ENCODE peak calls at places on chromosome 5, in five cellular contexts. X is esophagus squamous epithelium, K is IMR-90, N is progenitor cell of endocrine pancreas, M is nephron progenitor cell. A is an unnamed sample.

GRCh38 chr5:181170996-181171395 is 23.6 kb downstream of the OR2V2 start:
- DNase-seq in X (no peak), K (peak), N (no peak), M (no peak), A (no peak)

GRCh38 chr5:57784106-57784505 is 301.5 kb upstream of the ACTBL2 start:
- DNase-seq in X (no peak), K (no peak), N (no peak), M (no peak), A (no peak)

GRCh38 chr5:38830521-38831051 is 15.2 kb upstream of the OSMR start:
- DNase-seq in X (no peak), K (peak), N (no peak), M (no peak), A (no peak)

GRCh38 chr5:176350416-176350815 is 11.1 kb downstream of the KIAA1191 start:
- DNase-seq in X (no peak), K (no peak), N (no peak), M (no peak), A (no peak)

GRCh38 chr5:100517301-100517974 is 17.7 kb upstream of the FAM174A start:
- DNase-seq in X (peak), K (no peak), N (no peak), M (no peak), A (no peak)

GRCh38 chr5:69334793-69335268 is 2.2 kb upstream of the CCDC125 start:
- DNase-seq in X (no peak), K (peak), N (peak), M (peak), A (peak)

GRCh38 chr5:115028557-115028956 is 141.2 kb downstream of the TRIM36 start:
- DNase-seq in X (no peak), K (no peak), N (no peak), M (no peak), A (no peak)

GRCh38 chr5:172945151-172945550 is 14.1 kb upstream of the RPL26L1 start:
- DNase-seq in X (no peak), K (no peak), N (no peak), M (no peak), A (no peak)

DNA sequence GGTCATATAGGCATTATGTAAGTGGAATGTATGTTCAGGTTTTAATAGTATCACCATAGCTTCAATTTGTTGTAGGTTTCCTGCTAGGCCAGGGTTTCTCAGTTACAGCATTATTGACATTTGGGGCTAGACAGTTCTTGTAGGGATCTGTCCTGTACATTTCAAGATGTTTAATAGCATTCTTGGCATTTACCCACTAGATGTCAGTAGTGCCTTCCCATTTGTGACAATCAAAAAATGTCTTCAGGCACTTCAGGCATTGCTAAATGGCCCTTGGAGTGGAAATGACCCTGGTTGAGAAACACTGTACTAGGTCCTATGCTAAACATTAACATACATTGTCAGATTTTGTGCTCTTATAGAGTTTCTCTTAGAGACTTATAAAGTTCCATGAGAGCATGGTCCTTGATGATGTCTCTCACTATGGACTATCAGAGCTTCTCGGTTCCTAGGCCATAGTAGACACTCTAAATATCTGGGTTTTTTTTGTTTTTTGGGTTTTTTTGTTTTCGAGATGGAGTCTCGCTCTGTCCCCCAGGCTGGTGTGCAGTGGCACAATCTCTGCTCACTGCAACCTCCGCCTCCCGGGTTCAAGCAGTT is 1.4 kb downstream of the KIF20A start:
- DNase-seq in X (no peak), K (peak), N (no peak), M (no peak), A (peak)
- TF ChIP-seq CTCF in X (no peak), K (peak), N (peak), M (peak), A (peak)

DNA sequence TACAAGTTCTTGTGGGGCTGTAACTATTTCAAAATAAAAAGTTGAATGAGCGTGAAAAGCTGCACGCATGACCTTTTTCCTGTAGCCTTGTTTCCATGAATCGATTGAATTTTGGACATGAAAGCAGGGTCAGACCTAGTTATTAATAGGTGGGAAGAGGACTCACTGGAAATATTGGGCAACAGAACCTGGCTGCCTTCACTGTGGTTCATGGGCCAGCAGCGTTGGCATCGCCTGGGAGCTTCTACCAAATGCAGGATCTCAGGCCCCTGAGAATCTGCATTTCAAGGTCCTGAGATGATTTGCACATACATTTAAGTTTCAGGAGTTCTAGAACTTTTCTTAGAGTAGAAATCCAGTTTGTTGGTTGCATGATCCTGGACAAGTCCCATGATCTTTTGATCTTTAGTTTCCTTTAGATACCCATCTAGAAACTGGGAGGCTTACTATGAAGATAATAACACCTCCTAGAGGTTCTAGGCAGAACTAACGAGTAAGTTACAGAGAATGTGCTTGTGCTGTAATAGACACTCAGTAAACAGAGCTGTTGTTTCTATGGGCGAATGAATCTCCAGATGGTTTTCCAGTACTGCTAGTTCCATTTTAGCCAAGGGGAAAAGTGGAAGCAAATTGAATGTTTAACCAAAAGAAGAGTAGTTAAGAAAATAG is 12.4 kb downstream of the ANKRD33B start:
- DNase-seq in X (no peak), K (no peak), N (no peak), M (no peak), A (no peak)
- TF ChIP-seq CTCF in X (no peak), K (no peak), N (no peak), M (no peak), A (no peak)

GRCh38 chr5:157828949-157829639 is 29.9 kb downstream of the CLINT1 start:
- DNase-seq in X (no peak), K (no peak), N (no peak), M (no peak), A (no peak)
- TF ChIP-seq CTCF in X (peak), K (peak), N (peak), M (peak), A (peak)

GRCh38 chr5:130580264-130580663 is 584.8 kb downstream of the HINT1 start:
- DNase-seq in X (no peak), K (no peak), N (no peak), M (no peak), A (no peak)

GRCh38 chr5:130578354-130578753 is 586.7 kb downstream of the HINT1 start:
- DNase-seq in X (no peak), K (no peak), N (no peak), M (no peak), A (no peak)
- TF ChIP-seq CTCF in X (no peak), K (no peak), N (no peak), M (no peak), A (no peak)

GRCh38 chr5:53438486-53439472 is 41.6 kb upstream of the FST start:
- DNase-seq in X (no peak), K (peak), N (no peak), M (no peak), A (no peak)
- TF ChIP-seq CTCF in X (no peak), K (peak), N (peak), M (no peak), A (no peak)

A was measured in neural crest cell.